ENCODE peak calls at places on chromosomes 12 and 14, in seven cellular contexts. C is GM23248, X is K562, P is mammary epithelial cell, W is PC-3, G is neural progenitor cell, O is endothelial cell of umbilical vein. D is an unnamed sample.

GRCh38 chr14:69376439-69376838 is 21.7 kb downstream of the ERH start:
- DNase-seq in C (peak), X (no peak), P (peak), W (no peak), G (no peak), O (no peak), D (no peak)

GRCh38 chr14:71497645-71498086 is 434.6 kb upstream of the RGS6 start:
- DNase-seq in C (peak), X (no peak), P (peak), W (peak), G (no peak), O (peak), D (no peak)

GRCh38 chr12:30450872-30451271 is 244.8 kb downstream of the IPO8 start:
- DNase-seq in C (peak), X (peak), P (no peak), W (peak), G (no peak), O (peak), D (no peak)

GRCh38 chr14:49479432-49479831 is 106.7 kb downstream of the RPS29 start:
- DNase-seq in C (peak), X (no peak), P (no peak), W (peak), G (no peak), O (no peak), D (no peak)

GRCh38 chr12:130792926-130793849 is 45.9 kb downstream of the STX2 start:
- DNase-seq in C (no peak), X (no peak), P (no peak), W (no peak), G (no peak), O (no peak), D (no peak)

GRCh38 chr12:101108130-101108529 is 101.9 kb downstream of the SLC5A8 start:
- DNase-seq in C (no peak), X (peak), P (no peak), W (no peak), G (peak), O (no peak), D (no peak)

GRCh38 chr14:104551851-104552737 is 27.5 kb upstream of the C14orf180 start:
- DNase-seq in C (no peak), X (no peak), P (no peak), W (no peak), G (no peak), O (no peak), D (no peak)

GRCh38 chr12:126385785-126386184 is 1320.5 kb downstream of the AACS start:
- DNase-seq in C (peak), X (no peak), P (no peak), W (peak), G (no peak), O (no peak), D (peak)

GRCh38 chr14:93546642-93547041 is 115.9 kb downstream of the UNC79 start:
- DNase-seq in C (no peak), X (no peak), P (no peak), W (no peak), G (no peak), O (no peak), D (no peak)

GRCh38 chr12:6033546-6033945 is 88.5 kb upstream of the ANO2 start:
- DNase-seq in C (no peak), X (no peak), P (no peak), W (no peak), G (no peak), O (no peak), D (no peak)

GRCh38 chr12:57148469-57149308 is 1.3 kb upstream of the LRP1-AS start:
- DNase-seq in C (peak), X (no peak), P (no peak), W (no peak), G (no peak), O (no peak), D (no peak)

GRCh38 chr12:69720748-69721147 is 17.9 kb upstream of the RAB3IP start:
- DNase-seq in C (no peak), X (no peak), P (no peak), W (no peak), G (no peak), O (no peak), D (no peak)

GRCh38 chr12:101042211-101042610 is 167.8 kb downstream of the SLC5A8 start:
- DNase-seq in C (no peak), X (no peak), P (no peak), W (no peak), G (no peak), O (no peak), D (no peak)

GRCh38 chr14:56023681-56024080 is 94.5 kb upstream of the PELI2 start:
- DNase-seq in C (no peak), X (no peak), P (no peak), W (no peak), G (no peak), O (no peak), D (no peak)

GRCh38 chr12:103571286-103571685 is 15.8 kb upstream of the STAB2 start:
- DNase-seq in C (no peak), X (no peak), P (no peak), W (no peak), G (peak), O (peak), D (peak)

GRCh38 chr14:54472291-54472690 is 16.5 kb downstream of the GMFB start:
- DNase-seq in C (no peak), X (no peak), P (no peak), W (no peak), G (peak), O (no peak), D (no peak)

GRCh38 chr12:5138256-5138655 is 94.6 kb downstream of the KCNA5 start:
- DNase-seq in C (peak), X (no peak), P (no peak), W (no peak), G (no peak), O (no peak), D (no peak)

GRCh38 chr14:53011053-53011462 is 60.2 kb upstream of the FERMT2 start:
- DNase-seq in C (peak), X (peak), P (peak), W (peak), G (peak), O (no peak), D (peak)

GRCh38 chr12:6765634-6766581 is at the start of gene PTMS:
- DNase-seq in C (peak), X (peak), P (peak), W (peak), G (peak), O (peak), D (peak)

GRCh38 chr14:74444866-74445265 is 18.9 kb upstream of the SYNDIG1L start:
- DNase-seq in C (no peak), X (no peak), P (no peak), W (no peak), G (no peak), O (no peak), D (peak)

GRCh38 chr14:99412122-99413061 is 68.3 kb downstream of the SETD3 start:
- DNase-seq in C (no peak), X (no peak), P (no peak), W (no peak), G (peak), O (no peak), D (peak)

GRCh38 chr12:57101892-57102695 is 9.1 kb downstream of the STAT6 start:
- DNase-seq in C (no peak), X (peak), P (no peak), W (peak), G (no peak), O (no peak), D (no peak)

GRCh38 chr12:46664771-46665287 is 161.0 kb downstream of the SLC38A4 start:
- DNase-seq in C (peak), X (peak), P (peak), W (peak), G (no peak), O (peak), D (peak)

GRCh38 chr14:74604896-74605295 is 7.1 kb downstream of the LTBP2 start:
- DNase-seq in C (peak), X (no peak), P (no peak), W (no peak), G (no peak), O (no peak), D (no peak)

GRCh38 chr12:109544955-109545531 is 28.3 kb downstream of the MMAB start:
- DNase-seq in C (peak), X (no peak), P (peak), W (peak), G (no peak), O (peak), D (peak)

GRCh38 chr12:49960474-49961110 is 1.1 kb upstream of the AQP5 start:
- DNase-seq in C (no peak), X (no peak), P (no peak), W (no peak), G (no peak), O (no peak), D (no peak)
- TF ChIP-seq EZH2 in C (no peak), X (no peak), P (no peak), W (no peak), G (peak), O (peak), D (no peak)

GRCh38 chr14:100568164-100568997 is 18.8 kb downstream of the BEGAIN start:
- DNase-seq in C (peak), X (no peak), P (no peak), W (no peak), G (peak), O (no peak), D (no peak)
- TF ChIP-seq EZH2 in C (peak), X (no peak), P (no peak), W (peak), G (peak), O (peak), D (no peak)

GRCh38 chr12:53977596-53978464 is 3.1 kb upstream of the HOTAIR start:
- DNase-seq in C (no peak), X (no peak), P (no peak), W (peak), G (no peak), O (no peak), D (no peak)
- TF ChIP-seq EZH2 in C (peak), X (no peak), P (no peak), W (no peak), G (peak), O (no peak), D (no peak)

DNA sequence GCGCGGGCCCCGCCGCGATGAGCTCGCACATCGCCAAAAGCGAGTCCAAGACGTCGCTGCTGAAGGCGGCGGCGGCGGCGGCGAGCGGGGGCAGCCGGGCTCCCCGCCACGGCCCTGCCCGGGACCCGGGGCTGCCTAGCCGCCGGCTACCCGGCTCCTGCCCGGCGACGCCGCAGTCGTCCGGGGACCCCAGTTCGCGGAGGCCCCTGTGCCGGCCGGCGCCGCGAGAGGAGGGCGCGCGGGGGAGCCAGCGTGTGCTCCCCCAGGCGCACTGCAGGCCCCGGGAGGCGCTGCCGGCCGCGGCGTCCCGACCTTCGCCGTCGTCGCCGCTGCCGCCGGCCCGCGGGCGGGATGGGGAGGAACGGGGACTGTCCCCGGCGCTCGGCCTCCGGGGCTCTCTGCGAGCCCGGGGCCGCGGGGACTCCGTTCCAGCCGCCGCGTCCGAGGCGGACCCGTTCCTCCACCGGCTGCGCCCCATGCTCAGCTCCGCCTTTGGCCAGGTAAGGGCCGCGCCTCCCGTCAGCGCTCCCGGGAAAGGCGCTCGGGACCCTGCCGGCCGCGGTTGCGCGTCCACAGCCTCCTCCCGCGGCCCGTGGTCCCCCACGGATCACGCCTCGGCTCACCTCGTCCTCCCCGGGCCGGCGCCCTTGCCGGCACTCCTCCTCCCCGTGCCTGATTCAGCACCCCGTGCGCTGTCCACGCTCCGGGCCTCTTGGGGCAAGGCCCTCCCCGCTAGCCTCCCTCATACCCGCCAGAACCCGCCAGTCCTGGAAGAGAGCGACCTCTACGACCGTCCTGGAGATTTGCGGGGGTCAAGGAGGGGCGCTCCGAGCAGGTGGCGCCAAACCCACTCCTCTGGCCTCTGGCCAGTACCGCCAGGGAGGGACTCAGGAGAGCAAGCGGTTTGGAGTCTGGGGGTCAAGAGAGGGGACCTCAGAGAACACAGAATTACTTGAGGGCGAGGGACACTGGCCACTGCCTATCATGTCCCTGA is 711 bp downstream of the CABP1 start:
- DNase-seq in C (peak), X (peak), P (peak), W (peak), G (peak), O (peak), D (peak)
- TF ChIP-seq EZH2 in C (peak), X (no peak), P (no peak), W (peak), G (peak), O (peak), D (no peak)

DNA sequence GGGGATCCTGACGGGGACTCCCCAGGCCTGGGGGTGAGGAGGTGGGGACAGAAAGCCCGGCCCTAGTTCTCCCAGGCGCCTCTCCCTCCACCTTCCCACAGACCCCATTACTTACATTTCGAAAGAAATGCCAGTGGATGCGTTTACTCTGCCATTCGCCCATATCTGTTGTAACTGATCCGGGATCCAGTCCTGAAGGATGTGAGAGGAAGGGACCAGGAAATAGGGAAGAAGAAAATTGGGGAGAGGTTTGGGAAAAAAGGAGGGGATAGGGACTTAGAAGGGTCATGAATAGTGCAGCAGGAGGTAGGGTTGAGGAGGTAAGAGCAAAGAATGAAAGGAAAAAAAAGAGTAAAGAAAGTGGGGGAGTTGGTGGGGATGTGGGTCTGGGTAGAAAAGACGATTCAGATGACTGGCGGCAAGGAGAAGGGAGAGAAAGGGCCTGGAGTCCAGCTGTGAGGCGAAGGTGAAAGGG is 1.1 kb downstream of the HOXC12 start:
- DNase-seq in C (no peak), X (no peak), P (no peak), W (no peak), G (no peak), O (no peak), D (no peak)
- TF ChIP-seq EZH2 in C (peak), X (no peak), P (peak), W (no peak), G (peak), O (peak), D (no peak)

GRCh38 chr14:94771906-94772468 is 2.1 kb upstream of the GSC start:
- DNase-seq in C (no peak), X (no peak), P (no peak), W (no peak), G (peak), O (no peak), D (no peak)

GRCh38 chr14:94773682-94774211 is 3.8 kb upstream of the GSC start:
- DNase-seq in C (no peak), X (no peak), P (no peak), W (no peak), G (peak), O (no peak), D (no peak)

GRCh38 chr14:94771191-94771905 is 1.4 kb upstream of the GSC start:
- DNase-seq in C (no peak), X (no peak), P (no peak), W (no peak), G (peak), O (no peak), D (no peak)

GRCh38 chr14:94775082-94775874 is 5.4 kb upstream of the GSC start:
- DNase-seq in C (no peak), X (no peak), P (no peak), W (no peak), G (peak), O (peak), D (no peak)

GRCh38 chr14:94773017-94773681 is 3.2 kb upstream of the GSC start:
- DNase-seq in C (no peak), X (no peak), P (no peak), W (no peak), G (peak), O (no peak), D (no peak)
- TF ChIP-seq EZH2 in C (no peak), X (no peak), P (peak), W (no peak), G (peak), O (peak), D (no peak)

DNA sequence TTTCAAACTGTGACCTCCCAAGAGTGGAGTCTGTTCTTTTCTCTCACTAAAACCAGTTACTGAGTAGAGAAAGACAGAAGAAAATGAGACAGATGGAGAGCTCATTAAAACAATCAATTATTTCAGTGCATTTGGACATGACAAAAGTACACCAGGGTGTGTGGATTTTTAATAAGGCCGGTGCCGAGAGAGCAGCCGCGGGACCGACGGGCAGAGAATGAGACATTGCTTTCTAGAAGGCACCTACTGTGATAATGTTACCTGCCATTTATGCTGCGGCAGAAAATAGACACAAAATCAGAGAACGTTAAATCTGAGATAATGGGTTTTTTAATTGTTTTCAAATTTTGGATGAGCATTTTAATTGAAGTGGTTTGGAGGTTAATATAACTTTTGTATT is 70.7 kb downstream of the HSPB8 start:
- DNase-seq in C (no peak), X (no peak), P (no peak), W (no peak), G (no peak), O (no peak), D (no peak)
- TF ChIP-seq EZH2 in C (no peak), X (no peak), P (no peak), W (no peak), G (no peak), O (no peak), D (no peak)

GRCh38 chr12:53696285-53696654 is 20.4 kb upstream of the ATP5MC2 start:
- DNase-seq in C (peak), X (peak), P (peak), W (peak), G (peak), O (peak), D (peak)
- TF ChIP-seq EZH2 in C (no peak), X (no peak), P (no peak), W (no peak), G (no peak), O (no peak), D (no peak)

GRCh38 chr12:51846911-51847829 is 1.3 kb downstream of the FIGNL2 start:
- DNase-seq in C (peak), X (no peak), P (no peak), W (no peak), G (peak), O (peak), D (no peak)
- TF ChIP-seq EZH2 in C (peak), X (no peak), P (peak), W (no peak), G (peak), O (peak), D (no peak)